ENCODE peak calls at places on chromosomes 16 and 17, in six cellular contexts. One of them, this sample, is unnamed.

GRCh38 chr17:34624767-34625389 is 45.5 kb downstream of the TMEM132E start:
- DNase-seq in GM20000: no peak
- DNase-seq in upper lobe of right lung: no peak
- DNase-seq in ovary: no peak
- DNase-seq in left lung: no peak
- DNase-seq in AG04450: no peak
- DNase-seq in this sample: no peak

GRCh38 chr16:4500283-4500682 is 24.1 kb downstream of the HMOX2 start:
- DNase-seq in GM20000: no peak
- DNase-seq in upper lobe of right lung: no peak
- DNase-seq in ovary: no peak
- DNase-seq in left lung: no peak
- DNase-seq in AG04450: peak; percentile 60
- DNase-seq in this sample: no peak

GRCh38 chr17:70110443-70110880 is 35.4 kb downstream of the KCNJ16 start:
- DNase-seq in GM20000: no peak
- DNase-seq in upper lobe of right lung: no peak
- DNase-seq in ovary: no peak
- DNase-seq in left lung: no peak
- DNase-seq in AG04450: peak; percentile 2
- DNase-seq in this sample: no peak

GRCh38 chr17:71792966-71793365 is 327.9 kb upstream of the SOX9 start:
- DNase-seq in GM20000: no peak
- DNase-seq in upper lobe of right lung: no peak
- DNase-seq in ovary: no peak
- DNase-seq in left lung: no peak
- DNase-seq in AG04450: peak; percentile 39
- DNase-seq in this sample: no peak

GRCh38 chr17:64411999-64412771 is 21.5 kb upstream of the PECAM1 start:
- DNase-seq in GM20000: no peak
- DNase-seq in upper lobe of right lung: peak; percentile 84
- DNase-seq in ovary: peak; percentile 63
- DNase-seq in left lung: peak; percentile 86
- DNase-seq in AG04450: no peak
- DNase-seq in this sample: no peak

GRCh38 chr16:22123146-22123545 is 30.8 kb downstream of the VWA3A start:
- DNase-seq in GM20000: no peak
- DNase-seq in upper lobe of right lung: no peak
- DNase-seq in ovary: no peak
- DNase-seq in left lung: no peak
- DNase-seq in AG04450: no peak
- DNase-seq in this sample: no peak

GRCh38 chr17:77223642-77224420 is 83.1 kb downstream of the SEC14L1 start:
- DNase-seq in GM20000: no peak
- DNase-seq in upper lobe of right lung: no peak
- DNase-seq in ovary: no peak
- DNase-seq in left lung: no peak
- DNase-seq in AG04450: no peak
- DNase-seq in this sample: no peak

GRCh38 chr17:44112284-44113280 is 10.9 kb downstream of the HDAC5 start:
- DNase-seq in GM20000: no peak
- DNase-seq in upper lobe of right lung: no peak
- DNase-seq in ovary: peak; percentile 53
- DNase-seq in left lung: no peak
- DNase-seq in AG04450: no peak
- DNase-seq in this sample: no peak

GRCh38 chr16:82248677-82249076 is 78.7 kb upstream of the MPHOSPH6 start:
- DNase-seq in GM20000: no peak
- DNase-seq in upper lobe of right lung: no peak
- DNase-seq in ovary: no peak
- DNase-seq in left lung: no peak
- DNase-seq in AG04450: no peak
- DNase-seq in this sample: no peak

GRCh38 chr16:12553191-12553590 is 250.5 kb downstream of the CPPED1 start:
- DNase-seq in GM20000: no peak
- DNase-seq in upper lobe of right lung: no peak
- DNase-seq in ovary: no peak
- DNase-seq in left lung: no peak
- DNase-seq in AG04450: no peak
- DNase-seq in this sample: no peak

GRCh38 chr17:35011671-35012216 is 31.4 kb downstream of the LIG3 start:
- DNase-seq in GM20000: no peak
- DNase-seq in upper lobe of right lung: no peak
- DNase-seq in ovary: no peak
- DNase-seq in left lung: no peak
- DNase-seq in AG04450: no peak
- DNase-seq in this sample: no peak

GRCh38 chr16:81210807-81211206 is 27.7 kb upstream of the BCO1 start:
- DNase-seq in GM20000: no peak
- DNase-seq in upper lobe of right lung: no peak
- DNase-seq in ovary: no peak
- DNase-seq in left lung: no peak
- DNase-seq in AG04450: no peak
- DNase-seq in this sample: no peak

GRCh38 chr17:74987909-74988711 is 678 bp downstream of the CDR2L start:
- DNase-seq in GM20000: no peak
- DNase-seq in upper lobe of right lung: peak; percentile 87
- DNase-seq in ovary: peak; percentile 88
- DNase-seq in left lung: peak; percentile 90
- DNase-seq in AG04450: peak; percentile 29
- DNase-seq in this sample: no peak

GRCh38 chr17:8004899-8005298 is 2.5 kb downstream of the GUCY2D start:
- DNase-seq in GM20000: no peak
- DNase-seq in upper lobe of right lung: peak; percentile 59
- DNase-seq in ovary: no peak
- DNase-seq in left lung: no peak
- DNase-seq in AG04450: peak; percentile 49
- DNase-seq in this sample: no peak

GRCh38 chr17:61816538-61816937 is 46.8 kb downstream of the BRIP1 start:
- DNase-seq in GM20000: no peak
- DNase-seq in upper lobe of right lung: no peak
- DNase-seq in ovary: no peak
- DNase-seq in left lung: no peak
- DNase-seq in AG04450: no peak
- DNase-seq in this sample: no peak

GRCh38 chr16:24848065-24848464 is 2.3 kb downstream of the SLC5A11 start:
- DNase-seq in GM20000: no peak
- DNase-seq in upper lobe of right lung: no peak
- DNase-seq in ovary: no peak
- DNase-seq in left lung: no peak
- DNase-seq in AG04450: no peak
- DNase-seq in this sample: no peak

DNA sequence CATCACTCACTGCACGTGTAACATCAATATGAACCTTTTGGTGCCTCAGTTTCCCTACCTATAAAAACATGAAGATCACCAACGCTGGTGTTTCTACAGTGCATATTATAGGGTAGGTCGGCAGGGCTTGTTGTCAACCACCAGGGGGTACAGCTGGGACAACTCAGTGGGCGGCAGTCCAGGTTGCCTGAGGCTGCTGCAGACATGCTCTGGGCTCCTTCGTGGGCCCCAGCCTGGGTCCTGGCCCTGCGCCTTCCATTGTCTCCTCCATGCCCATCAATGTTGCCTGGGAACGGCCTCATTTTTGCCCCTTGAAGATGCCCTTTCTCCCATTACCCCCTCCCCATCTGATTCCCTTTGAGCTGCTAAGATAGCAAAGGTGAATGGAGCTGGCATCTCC is 89.8 kb downstream of the GSG1L start:
- DNase-seq in GM20000: no peak
- DNase-seq in upper lobe of right lung: peak; percentile 36
- DNase-seq in ovary: no peak
- DNase-seq in left lung: no peak
- DNase-seq in AG04450: no peak
- DNase-seq in this sample: no peak
- TF ChIP-seq CTCF in GM20000: no peak
- TF ChIP-seq CTCF in upper lobe of right lung: no peak
- TF ChIP-seq CTCF in ovary: no peak
- TF ChIP-seq CTCF in left lung: no peak
- TF ChIP-seq CTCF in AG04450: no peak
- TF ChIP-seq CTCF in this sample: no peak

GRCh38 chr17:49260011-49260921 is 29.7 kb upstream of the PHOSPHO1 start:
- DNase-seq in GM20000: peak; percentile 80
- DNase-seq in upper lobe of right lung: peak; percentile 87
- DNase-seq in ovary: peak; percentile 20
- DNase-seq in left lung: peak; percentile 95
- DNase-seq in AG04450: peak; percentile 33
- DNase-seq in this sample: peak; percentile 68
- TF ChIP-seq CTCF in GM20000: no peak
- TF ChIP-seq CTCF in upper lobe of right lung: no peak
- TF ChIP-seq CTCF in ovary: no peak
- TF ChIP-seq CTCF in left lung: no peak
- TF ChIP-seq CTCF in AG04450: no peak
- TF ChIP-seq CTCF in this sample: no peak

GRCh38 chr16:75251280-75252048 is at the start of gene BCAR1:
- DNase-seq in GM20000: peak; percentile 96
- DNase-seq in upper lobe of right lung: peak; percentile 96
- DNase-seq in ovary: peak; percentile 85
- DNase-seq in left lung: peak; percentile 92
- DNase-seq in AG04450: peak; percentile 73
- DNase-seq in this sample: peak; percentile 93
- TF ChIP-seq CTCF in GM20000: no peak
- TF ChIP-seq CTCF in upper lobe of right lung: no peak
- TF ChIP-seq CTCF in ovary: no peak
- TF ChIP-seq CTCF in left lung: no peak
- TF ChIP-seq CTCF in AG04450: no peak
- TF ChIP-seq CTCF in this sample: peak; percentile 12

DNA sequence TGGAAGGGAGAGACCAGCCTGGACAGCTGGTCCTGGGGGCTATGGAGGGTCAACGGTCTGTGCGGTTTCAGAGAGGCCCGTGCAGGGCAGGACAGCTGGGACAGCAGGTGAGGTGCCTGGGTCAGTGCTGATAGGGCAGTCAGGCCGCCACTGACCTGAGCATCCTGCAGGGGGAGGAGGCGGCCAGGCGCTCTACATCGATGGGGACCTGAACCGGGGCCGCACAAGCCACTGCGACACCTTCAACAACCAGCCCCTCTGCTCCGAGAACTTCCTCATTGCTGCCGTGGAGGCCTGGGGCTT is 13.2 kb upstream of the ATP6V0C start:
- DNase-seq in GM20000: no peak
- DNase-seq in upper lobe of right lung: no peak
- DNase-seq in ovary: no peak
- DNase-seq in left lung: peak; percentile 72
- DNase-seq in AG04450: no peak
- DNase-seq in this sample: no peak
- TF ChIP-seq CTCF in GM20000: no peak
- TF ChIP-seq CTCF in upper lobe of right lung: no peak
- TF ChIP-seq CTCF in ovary: no peak
- TF ChIP-seq CTCF in left lung: no peak
- TF ChIP-seq CTCF in AG04450: no peak
- TF ChIP-seq CTCF in this sample: no peak

GRCh38 chr16:57607676-57608461 is 20.6 kb upstream of the ADGRG1 start:
- DNase-seq in GM20000: no peak
- DNase-seq in upper lobe of right lung: no peak
- DNase-seq in ovary: no peak
- DNase-seq in left lung: no peak
- DNase-seq in AG04450: no peak
- DNase-seq in this sample: no peak

GRCh38 chr16:57611184-57611583 is 17.2 kb upstream of the ADGRG1 start:
- DNase-seq in GM20000: no peak
- DNase-seq in upper lobe of right lung: no peak
- DNase-seq in ovary: no peak
- DNase-seq in left lung: no peak
- DNase-seq in AG04450: no peak
- DNase-seq in this sample: no peak

GRCh38 chr16:57608462-57609113 is 19.8 kb upstream of the ADGRG1 start:
- DNase-seq in GM20000: peak; percentile 5
- DNase-seq in upper lobe of right lung: no peak
- DNase-seq in ovary: no peak
- DNase-seq in left lung: no peak
- DNase-seq in AG04450: no peak
- DNase-seq in this sample: no peak

GRCh38 chr16:57610611-57611010 is 17.8 kb upstream of the ADGRG1 start:
- DNase-seq in GM20000: peak; percentile 20
- DNase-seq in upper lobe of right lung: peak; percentile 40
- DNase-seq in ovary: no peak
- DNase-seq in left lung: no peak
- DNase-seq in AG04450: no peak
- DNase-seq in this sample: no peak

DNA sequence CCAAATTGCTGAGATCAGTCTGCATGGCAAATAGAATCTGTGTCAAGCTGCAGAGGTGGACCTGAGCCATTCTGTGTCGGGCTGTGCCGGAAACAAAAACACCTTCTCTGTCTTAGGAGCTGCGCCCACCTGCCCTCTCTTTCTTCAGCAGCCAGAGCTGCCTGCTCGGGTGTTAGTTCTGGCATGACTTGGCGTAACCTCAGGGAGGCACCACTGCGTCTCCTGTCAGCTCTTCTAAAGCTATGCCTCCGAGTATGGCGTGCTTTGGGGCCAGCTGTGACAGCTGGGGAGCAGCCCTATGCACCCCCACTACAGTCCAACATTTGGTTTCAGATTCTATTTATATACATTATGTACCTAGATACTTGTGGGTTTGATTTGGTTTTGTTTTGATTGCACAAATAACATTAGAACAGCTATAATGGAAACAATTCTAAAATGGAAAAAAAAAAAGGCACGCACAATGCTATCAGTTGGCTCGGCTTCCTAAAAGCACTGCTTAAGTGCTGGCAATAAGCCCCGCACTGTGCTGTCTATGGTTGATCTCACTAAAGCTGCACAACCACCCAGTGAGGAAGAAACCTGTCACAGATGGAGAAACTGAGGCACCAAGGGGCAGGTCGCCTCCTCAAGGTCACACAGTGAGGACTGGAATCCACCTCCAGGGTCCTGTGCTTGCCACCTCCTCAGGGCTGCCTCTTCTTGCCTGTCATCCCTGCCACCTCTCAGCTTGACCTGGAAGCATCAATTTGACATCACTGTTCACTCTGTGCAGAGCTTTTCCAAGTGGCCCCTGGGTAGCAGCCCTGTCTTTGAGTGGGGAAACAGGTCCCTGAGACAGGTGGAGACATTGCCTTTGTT is 18.7 kb upstream of the ADGRG1 start:
- DNase-seq in GM20000: peak; percentile 82
- DNase-seq in upper lobe of right lung: peak; percentile 49
- DNase-seq in ovary: no peak
- DNase-seq in left lung: no peak
- DNase-seq in AG04450: no peak
- DNase-seq in this sample: peak; percentile 85
- TF ChIP-seq CTCF in GM20000: peak; percentile 52
- TF ChIP-seq CTCF in upper lobe of right lung: peak; percentile 16
- TF ChIP-seq CTCF in ovary: no peak
- TF ChIP-seq CTCF in left lung: no peak
- TF ChIP-seq CTCF in AG04450: peak; percentile 26
- TF ChIP-seq CTCF in this sample: peak; percentile 47

DNA sequence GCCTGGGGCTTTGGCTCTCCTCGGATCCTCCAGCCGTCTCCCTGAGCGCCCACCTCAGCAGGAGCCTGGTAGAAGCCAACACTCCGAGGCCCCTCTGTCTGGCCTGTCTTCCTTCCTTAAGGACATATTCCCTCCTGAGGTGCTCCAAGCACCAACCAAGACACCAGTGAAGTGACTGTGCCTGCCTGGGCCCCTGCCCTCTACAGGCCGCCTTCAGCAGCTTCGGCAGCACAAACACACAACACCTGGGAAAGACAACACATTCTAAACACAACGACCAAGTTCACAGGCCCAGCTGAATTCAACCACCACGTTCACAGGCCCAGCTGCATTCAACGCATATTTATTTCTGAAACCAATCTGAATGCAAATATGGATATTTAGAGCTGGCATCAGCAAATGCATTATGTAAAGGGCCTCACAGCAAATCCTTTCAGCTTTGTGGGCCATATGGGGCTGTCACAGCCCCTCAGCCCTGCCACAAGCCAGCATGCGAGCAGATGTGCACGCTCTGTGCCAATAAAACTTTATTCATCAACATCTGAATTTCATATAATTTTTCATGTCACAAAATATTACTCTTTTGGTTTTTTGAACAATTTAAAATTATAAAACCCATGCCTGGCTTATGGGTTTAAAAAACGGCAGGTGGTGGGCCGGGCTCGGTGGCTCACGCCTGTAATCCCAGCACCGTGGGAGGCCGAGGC is 12.2 kb downstream of the GALNS start:
- DNase-seq in GM20000: no peak
- DNase-seq in upper lobe of right lung: no peak
- DNase-seq in ovary: no peak
- DNase-seq in left lung: no peak
- DNase-seq in AG04450: no peak
- DNase-seq in this sample: no peak
- TF ChIP-seq CTCF in GM20000: no peak
- TF ChIP-seq CTCF in upper lobe of right lung: no peak
- TF ChIP-seq CTCF in ovary: no peak
- TF ChIP-seq CTCF in left lung: no peak
- TF ChIP-seq CTCF in AG04450: peak; percentile 5
- TF ChIP-seq CTCF in this sample: no peak